ENCODE peak calls at places on chromosomes 6 and 20, in ten cellular contexts. V is ovary; J is MCF 10A; L is right cardiac atrium; F is cardiac fibroblast; O is activated B cell treated with CpG ODN at 0.5 μM for 24 hours; H is H7; E is stimulated activated CD8-positive, alpha-beta memory T cell treated with anti-CD3 and anti-CD28 coated beads, Interleukin-2, amount 100 ng/mL, for 1 hour; X is activated naive CD4-positive, alpha-beta T cell treated with anti-CD3 and anti-CD28 coated beads for 36 hours; K is HCT116. N is an unnamed sample.

GRCh38 chr6:55433446-55434130 is 106.3 kb downstream of the GFRAL start:
- DNase-seq in V (no peak), J (peak), L (no peak), F (peak), O (no peak), H (no peak), E (no peak), X (no peak), K (no peak), N (no peak)

GRCh38 chr6:55131616-55132015 is 42.7 kb upstream of the HCRTR2 start:
- DNase-seq in V (no peak), J (no peak), L (no peak), F (no peak), O (no peak), H (no peak), E (no peak), X (no peak), K (no peak), N (no peak)

GRCh38 chr6:36025932-36026327 is 1.5 kb upstream of the SLC26A8 start:
- DNase-seq in V (no peak), J (no peak), L (no peak), F (peak), O (no peak), H (peak), E (no peak), X (no peak), K (no peak), N (no peak)

GRCh38 chr6:126017668-126018067 is 31.3 kb downstream of the TRMT11 start:
- DNase-seq in V (no peak), J (no peak), L (no peak), F (no peak), O (no peak), H (no peak), E (no peak), X (no peak), K (no peak), N (no peak)

GRCh38 chr6:150076196-150076893 is 7.4 kb upstream of the ULBP3 start:
- DNase-seq in V (no peak), J (peak), L (no peak), F (no peak), O (no peak), H (peak), E (no peak), X (no peak), K (no peak), N (no peak)

GRCh38 chr20:59393142-59393541 is 92.7 kb downstream of the EDN3 start:
- DNase-seq in V (no peak), J (no peak), L (no peak), F (no peak), O (no peak), H (no peak), E (no peak), X (no peak), K (no peak), N (no peak)

GRCh38 chr6:106134906-106135634 is 48.9 kb downstream of the PRDM1 start:
- DNase-seq in V (no peak), J (peak), L (no peak), F (peak), O (no peak), H (no peak), E (no peak), X (no peak), K (peak), N (no peak)

GRCh38 chr20:41619360-41620115 is 1.4 kb upstream of the CHD6 start:
- DNase-seq in V (no peak), J (no peak), L (no peak), F (no peak), O (no peak), H (peak), E (no peak), X (no peak), K (no peak), N (no peak)

GRCh38 chr6:12578097-12578496 is 138.5 kb upstream of the PHACTR1 start:
- DNase-seq in V (no peak), J (no peak), L (no peak), F (no peak), O (no peak), H (no peak), E (no peak), X (no peak), K (no peak), N (no peak)

GRCh38 chr6:17972978-17973622 is 14.3 kb downstream of the KIF13A start:
- DNase-seq in V (no peak), J (no peak), L (no peak), F (peak), O (no peak), H (no peak), E (no peak), X (no peak), K (no peak), N (no peak)

GRCh38 chr6:48985025-48985424 is 478.0 kb downstream of the MMUT start:
- DNase-seq in V (no peak), J (no peak), L (no peak), F (no peak), O (no peak), H (no peak), E (no peak), X (no peak), K (no peak), N (no peak)

GRCh38 chr20:33858666-33859065 is 47.5 kb downstream of the CHMP4B start:
- DNase-seq in V (no peak), J (no peak), L (no peak), F (no peak), O (no peak), H (no peak), E (no peak), X (no peak), K (no peak), N (no peak)

GRCh38 chr6:36933102-36933501 is 21.4 kb upstream of the PI16 start:
- DNase-seq in V (no peak), J (peak), L (no peak), F (no peak), O (no peak), H (no peak), E (no peak), X (no peak), K (no peak), N (no peak)

GRCh38 chr6:85186546-85187170 is 263.2 kb upstream of the NT5E start:
- DNase-seq in V (no peak), J (peak), L (no peak), F (peak), O (no peak), H (no peak), E (no peak), X (no peak), K (no peak), N (no peak)

GRCh38 chr20:2312876-2313275 is 17.1 kb downstream of the TGM3 start:
- DNase-seq in V (no peak), J (no peak), L (no peak), F (no peak), O (no peak), H (no peak), E (no peak), X (no peak), K (no peak), N (no peak)

GRCh38 chr6:2891768-2892170 is 11.3 kb downstream of the SERPINB9 start:
- DNase-seq in V (no peak), J (no peak), L (no peak), F (no peak), O (peak), H (no peak), E (peak), X (peak), K (no peak), N (no peak)

GRCh38 chr20:371755-372542 is 8.6 kb upstream of the TRIB3 start:
- DNase-seq in V (no peak), J (peak), L (peak), F (peak), O (no peak), H (peak), E (no peak), X (no peak), K (peak), N (no peak)

GRCh38 chr20:10253750-10254149 is 35.1 kb downstream of the SNAP25 start:
- DNase-seq in V (no peak), J (no peak), L (no peak), F (no peak), O (no peak), H (no peak), E (no peak), X (no peak), K (no peak), N (no peak)

GRCh38 chr6:66128676-66129075 is 421.6 kb upstream of the EYS start:
- DNase-seq in V (no peak), J (no peak), L (no peak), F (no peak), O (no peak), H (no peak), E (no peak), X (no peak), K (no peak), N (no peak)

GRCh38 chr6:152233547-152234320 is 403.4 kb downstream of the SYNE1 start:
- DNase-seq in V (no peak), J (no peak), L (no peak), F (no peak), O (no peak), H (no peak), E (no peak), X (peak), K (no peak), N (no peak)

GRCh38 chr6:57173886-57174510 is 1.9 kb downstream of the BAG2 start:
- DNase-seq in V (no peak), J (peak), L (no peak), F (peak), O (no peak), H (peak), E (no peak), X (no peak), K (peak), N (no peak)

GRCh38 chr6:36973647-36974046 is 12.3 kb downstream of the MTCH1 start:
- DNase-seq in V (no peak), J (no peak), L (no peak), F (no peak), O (no peak), H (no peak), E (no peak), X (no peak), K (no peak), N (no peak)

GRCh38 chr20:62766716-62767115 is 29.6 kb upstream of the MRGBP start:
- DNase-seq in V (no peak), J (no peak), L (peak), F (no peak), O (no peak), H (no peak), E (no peak), X (no peak), K (no peak), N (no peak)

GRCh38 chr20:34334654-34335407 is 28.2 kb upstream of the ITCH start:
- DNase-seq in V (no peak), J (peak), L (no peak), F (no peak), O (no peak), H (no peak), E (no peak), X (no peak), K (no peak), N (no peak)

GRCh38 chr20:58306421-58307261 is 2.9 kb upstream of the RAB22A start:
- DNase-seq in V (no peak), J (peak), L (no peak), F (peak), O (peak), H (no peak), E (peak), X (peak), K (no peak), N (no peak)

GRCh38 chr6:80742481-80742880 is 636.0 kb downstream of the BCKDHB start:
- DNase-seq in V (no peak), J (peak), L (no peak), F (peak), O (no peak), H (no peak), E (no peak), X (no peak), K (peak), N (no peak)

GRCh38 chr20:5085380-5085779 is 34.4 kb downstream of the PCNA start:
- DNase-seq in V (no peak), J (no peak), L (peak), F (peak), O (no peak), H (no peak), E (no peak), X (no peak), K (no peak), N (no peak)

GRCh38 chr6:88368071-88368787 is 202.1 kb upstream of the CNR1 start:
- DNase-seq in V (no peak), J (peak), L (no peak), F (peak), O (no peak), H (no peak), E (no peak), X (no peak), K (no peak), N (no peak)

GRCh38 chr6:35415065-35415880 is 36.9 kb upstream of the FANCE start:
- DNase-seq in V (peak), J (peak), L (peak), F (peak), O (no peak), H (peak), E (no peak), X (peak), K (no peak), N (no peak)

GRCh38 chr6:10401004-10401536 is 13.8 kb downstream of the TFAP2A start:
- DNase-seq in V (no peak), J (no peak), L (no peak), F (no peak), O (no peak), H (no peak), E (no peak), X (no peak), K (no peak), N (no peak)

GRCh38 chr6:150363733-150364132 is 5.1 kb upstream of the IYD start:
- DNase-seq in V (no peak), J (no peak), L (no peak), F (no peak), O (no peak), H (no peak), E (no peak), X (no peak), K (no peak), N (no peak)

GRCh38 chr20:2619961-2620595 is 32.4 kb upstream of the NOP56 start:
- DNase-seq in V (no peak), J (peak), L (no peak), F (no peak), O (no peak), H (no peak), E (no peak), X (no peak), K (peak), N (no peak)

GRCh38 chr20:49179368-49180277 is 8.5 kb downstream of the STAU1 start:
- DNase-seq in V (no peak), J (peak), L (no peak), F (no peak), O (no peak), H (no peak), E (no peak), X (no peak), K (no peak), N (no peak)

GRCh38 chr20:36591854-36592641 is 13.5 kb upstream of the RAB5IF start:
- DNase-seq in V (peak), J (peak), L (no peak), F (peak), O (no peak), H (peak), E (peak), X (peak), K (peak), N (no peak)

GRCh38 chr20:38825901-38826625 is 20.6 kb downstream of the PPP1R16B start:
- DNase-seq in V (no peak), J (peak), L (no peak), F (peak), O (no peak), H (peak), E (no peak), X (no peak), K (peak), N (no peak)

GRCh38 chr20:37764333-37764935 is 70.6 kb downstream of the CTNNBL1 start:
- DNase-seq in V (no peak), J (no peak), L (no peak), F (no peak), O (no peak), H (no peak), E (no peak), X (no peak), K (no peak), N (no peak)

GRCh38 chr6:291697-292505 is at the start of gene DUSP22:
- DNase-seq in V (peak), J (peak), L (peak), F (peak), O (peak), H (peak), E (peak), X (peak), K (peak), N (no peak)

GRCh38 chr6:167341665-167342655 is 17.1 kb downstream of the TTLL2 start:
- DNase-seq in V (no peak), J (no peak), L (no peak), F (no peak), O (no peak), H (no peak), E (no peak), X (no peak), K (no peak), N (no peak)

N was measured in GOT3.